ENCODE peak calls at places on chromosomes 4 and X, in five cellular contexts. Y is astrocyte of the spinal cord, L is fibroblast of lung, B is progenitor cell of endocrine pancreas, Z is neural progenitor cell. O is an unnamed sample.

GRCh38 chrX:46710425-46710824 is 48.5 kb downstream of the SLC9A7 start:
- DNase-seq in Y (peak; percentile 9), L (no peak), B (no peak), Z (no peak), O (no peak)

GRCh38 chrX:82081027-82081426 is 879.1 kb downstream of the SH3BGRL start:
- DNase-seq in Y (no peak), L (no peak), B (no peak), Z (peak; percentile 11), O (no peak)

GRCh38 chr4:56995525-56995924 is 16.8 kb downstream of the POLR2B start:
- DNase-seq in Y (peak; percentile 96), L (peak; percentile 98), B (no peak), Z (no peak), O (no peak)

GRCh38 chrX:119654112-119654531 is 38.8 kb downstream of the SEPTIN6 start:
- DNase-seq in Y (peak; percentile 61), L (peak; percentile 68), B (no peak), Z (peak; percentile 65), O (peak; percentile 34)

GRCh38 chr4:610411-611261 is 14.7 kb upstream of the PDE6B start:
- DNase-seq in Y (peak; percentile 4), L (peak; percentile 47), B (no peak), Z (no peak), O (no peak)

GRCh38 chr4:25103423-25103822 is 56.8 kb downstream of the SEPSECS start:
- DNase-seq in Y (no peak), L (no peak), B (no peak), Z (no peak), O (no peak)

GRCh38 chrX:84865113-84865512 is 138.6 kb upstream of the APOOL start:
- DNase-seq in Y (no peak), L (peak; percentile 25), B (no peak), Z (no peak), O (no peak)

GRCh38 chr4:38678078-38678477 is 14.1 kb downstream of the KLF3 start:
- DNase-seq in Y (peak; percentile 94), L (peak; percentile 97), B (no peak), Z (no peak), O (no peak)

GRCh38 chrX:155966876-155967275 is 30.6 kb upstream of the IL9R start:
- DNase-seq in Y (no peak), L (no peak), B (no peak), Z (peak; percentile 67), O (peak; percentile 16)

GRCh38 chr4:4585012-4585670 is 43.3 kb upstream of the STX18 start:
- DNase-seq in Y (peak; percentile 62), L (peak; percentile 50), B (no peak), Z (no peak), O (no peak)

GRCh38 chr4:112206431-112206830 is 25.2 kb upstream of the AP1AR start:
- DNase-seq in Y (no peak), L (no peak), B (no peak), Z (no peak), O (no peak)

GRCh38 chrX:154436597-154437397 is at the start of gene GDI1:
- DNase-seq in Y (peak; percentile 49), L (peak; percentile 31), B (no peak), Z (peak; percentile 80), O (peak; percentile 70)

GRCh38 chrX:117998171-117998570 is 118.4 kb downstream of the KLHL13 start:
- DNase-seq in Y (no peak), L (no peak), B (no peak), Z (no peak), O (no peak)

GRCh38 chr4:89056953-89057398 is at the start of gene FAM13A:
- DNase-seq in Y (peak; percentile 97), L (peak; percentile 98), B (peak; percentile 45), Z (peak; percentile 97), O (peak; percentile 65)

GRCh38 chr4:170088686-170089085 is 1.1 kb downstream of the AADAT start:
- DNase-seq in Y (no peak), L (peak; percentile 0), B (no peak), Z (no peak), O (no peak)

GRCh38 chrX:45743081-45743533 is 542.4 kb upstream of the DIPK2B start:
- DNase-seq in Y (peak; percentile 72), L (peak; percentile 42), B (no peak), Z (no peak), O (no peak)

GRCh38 chrX:71198066-71198465 is 25.0 kb upstream of the GJB1 start:
- DNase-seq in Y (no peak), L (no peak), B (no peak), Z (no peak), O (no peak)

GRCh38 chr4:64777286-64777685 is 368.0 kb upstream of the TECRL start:
- DNase-seq in Y (peak; percentile 70), L (no peak), B (no peak), Z (no peak), O (no peak)

GRCh38 chrX:154348646-154349358 is 25.6 kb downstream of the FLNA start:
- DNase-seq in Y (no peak), L (no peak), B (no peak), Z (peak; percentile 64), O (no peak)

GRCh38 chrX:135295238-135295943 is 13.9 kb upstream of the ETDC start:
- DNase-seq in Y (peak; percentile 44), L (peak; percentile 53), B (peak; percentile 26), Z (peak; percentile 81), O (peak; percentile 63)

GRCh38 chr4:30756553-30756952 is 36.4 kb downstream of the PCDH7 start:
- DNase-seq in Y (no peak), L (no peak), B (no peak), Z (no peak), O (no peak)

GRCh38 chr4:48212165-48212564 is 57.5 kb downstream of the TEC start:
- DNase-seq in Y (no peak), L (no peak), B (no peak), Z (no peak), O (no peak)

GRCh38 chrX:21373637-21374162 is 518 bp upstream of the CNKSR2 start:
- DNase-seq in Y (no peak), L (no peak), B (no peak), Z (peak; percentile 89), O (no peak)

GRCh38 chr4:79141530-79141929 is 184.3 kb downstream of the NAA11 start:
- DNase-seq in Y (peak; percentile 27), L (peak; percentile 1), B (peak; percentile 54), Z (peak; percentile 47), O (peak; percentile 47)

GRCh38 chrX:131895807-131896206 is 127.3 kb upstream of the STK26 start:
- DNase-seq in Y (no peak), L (no peak), B (no peak), Z (no peak), O (no peak)

GRCh38 chr4:53704329-53704728 is 113.0 kb upstream of the LNX1 start:
- DNase-seq in Y (no peak), L (no peak), B (no peak), Z (no peak), O (no peak)

GRCh38 chr4:119666653-119667091 is 38.1 kb upstream of the PDE5A start:
- DNase-seq in Y (no peak), L (no peak), B (no peak), Z (peak; percentile 44), O (no peak)

GRCh38 chr4:127782025-127782274 is 172 bp upstream of the HSPA4L start:
- DNase-seq in Y (peak; percentile 85), L (peak; percentile 85), B (no peak), Z (peak; percentile 95), O (peak; percentile 89)

GRCh38 chrX:13340182-13340791 is 20.4 kb upstream of the ATXN3L start:
- DNase-seq in Y (no peak), L (no peak), B (no peak), Z (peak; percentile 17), O (no peak)

GRCh38 chr4:184275766-184276165 is 58.1 kb upstream of the ENPP6 start:
- DNase-seq in Y (no peak), L (no peak), B (no peak), Z (no peak), O (no peak)

GRCh38 chr4:139887378-139887801 is 221.8 kb downstream of the MGST2 start:
- DNase-seq in Y (no peak), L (peak; percentile 49), B (no peak), Z (no peak), O (no peak)

GRCh38 chr4:16794816-16795445 is 103.5 kb downstream of the LDB2 start:
- DNase-seq in Y (peak; percentile 63), L (peak; percentile 70), B (peak; percentile 49), Z (peak; percentile 77), O (peak; percentile 67)
- TF ChIP-seq CTCF in Y (peak; percentile 90), L (peak; percentile 89), B (peak; percentile 78), Z (peak; percentile 92), O (peak; percentile 84)

DNA sequence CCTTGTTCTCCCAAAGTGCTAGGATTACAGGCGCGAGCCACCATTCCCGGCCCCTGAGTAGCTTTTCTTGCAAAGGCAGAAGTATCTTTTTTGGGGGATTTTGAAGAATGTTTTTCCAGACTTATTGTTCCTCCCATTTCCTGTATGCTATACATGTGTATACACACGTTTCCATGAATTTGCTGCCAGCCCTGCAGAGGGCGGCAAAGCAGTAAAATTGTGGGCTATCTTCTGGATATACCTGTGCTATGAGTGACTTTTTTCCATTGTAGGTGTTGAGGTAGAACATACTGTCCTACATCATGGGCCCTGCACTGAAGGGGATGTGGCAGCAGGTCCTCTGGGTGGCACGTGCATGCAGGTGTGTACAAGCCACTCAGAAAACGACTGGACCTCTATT is 16.9 kb upstream of the MED28 start:
- DNase-seq in Y (no peak), L (peak; percentile 8), B (no peak), Z (no peak), O (no peak)
- TF ChIP-seq CTCF in Y (peak; percentile 37), L (peak; percentile 37), B (peak; percentile 48), Z (peak; percentile 50), O (no peak)

DNA sequence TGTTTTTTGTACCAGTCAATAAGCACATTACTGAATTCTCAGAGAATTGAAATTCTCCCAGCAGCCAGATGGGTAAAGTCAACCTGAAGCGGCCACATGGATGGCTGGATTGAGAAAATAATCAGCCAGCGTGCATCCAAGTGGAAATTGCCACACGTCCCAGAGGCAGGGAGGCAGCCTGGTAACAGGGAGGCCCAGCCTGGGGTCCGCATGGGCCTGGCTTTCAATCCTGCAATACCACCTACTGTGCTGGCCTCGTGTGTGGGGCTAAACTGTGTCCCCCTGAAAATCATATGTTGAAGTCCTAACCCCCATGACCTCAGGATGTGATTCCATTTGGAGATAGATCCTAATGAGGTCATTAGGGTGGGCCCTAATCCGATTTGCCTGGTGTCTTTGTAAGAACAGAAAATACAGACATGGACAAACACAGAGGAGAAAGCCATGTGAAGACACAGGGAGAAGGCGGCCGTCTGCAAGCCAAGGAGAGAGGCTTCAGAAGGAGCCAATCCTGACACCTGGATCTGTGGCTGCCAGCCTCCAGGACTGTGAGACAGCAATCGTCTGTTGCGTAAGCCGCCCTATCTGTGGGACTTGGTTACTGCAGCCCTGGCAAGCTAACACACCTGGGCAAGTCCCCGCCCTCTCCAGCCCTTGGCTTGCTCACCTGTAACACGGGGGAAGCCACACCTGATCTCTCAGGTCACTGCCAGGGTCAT is 90.3 kb downstream of the JAKMIP1 start:
- DNase-seq in Y (no peak), L (no peak), B (peak; percentile 50), Z (peak; percentile 60), O (no peak)
- TF ChIP-seq CTCF in Y (no peak), L (no peak), B (peak; percentile 70), Z (peak; percentile 48), O (peak; percentile 41)

GRCh38 chrX:28697732-28698131 is 110.5 kb downstream of the IL1RAPL1 start:
- DNase-seq in Y (no peak), L (no peak), B (no peak), Z (no peak), O (no peak)

DNA sequence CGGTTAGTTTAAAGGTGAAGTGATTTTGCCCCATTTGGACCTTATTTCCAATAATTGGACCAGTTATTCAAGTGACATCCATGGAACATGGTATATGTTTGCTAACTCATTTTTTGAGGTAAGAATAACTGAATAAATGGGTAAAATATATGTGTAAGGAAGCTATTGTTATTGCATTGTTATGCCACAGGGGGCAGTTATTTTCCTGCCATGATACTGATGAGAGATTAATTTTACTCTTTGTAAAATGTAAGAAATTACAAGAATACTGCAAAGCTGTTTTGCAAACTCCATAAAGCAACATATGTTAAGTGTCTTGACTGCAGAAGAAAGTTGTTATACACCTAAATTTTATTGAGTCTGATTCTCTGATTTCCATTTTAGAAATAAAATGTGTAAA is 114.0 kb downstream of the IL1RAPL1 start:
- DNase-seq in Y (no peak), L (no peak), B (no peak), Z (no peak), O (no peak)
- TF ChIP-seq CTCF in Y (peak; percentile 18), L (no peak), B (peak; percentile 34), Z (peak; percentile 14), O (no peak)

O was measured in nephron progenitor cell.